ENCODE peak calls at places on chromosomes 3 and 15, in four cellular contexts. J is SW 1271, L is body of pancreas, O is Kasumi-1. W is an unnamed sample.

GRCh38 chr3:126870608-126871210 is 112.2 kb upstream of the PLXNA1 start:
- DNase-seq in O (no peak), J (no peak), L (no peak), W (no peak)

GRCh38 chr3:94159062-94159726 is 96.3 kb downstream of the NSUN3 start:
- DNase-seq in O (no peak), L (peak), J (no peak), W (no peak)

GRCh38 chr3:150870406-150870805 is 34.8 kb downstream of the MINDY4B start:
- DNase-seq in L (no peak), J (no peak), O (no peak), W (no peak)

GRCh38 chr3:54507876-54508460 is 385.6 kb downstream of the CACNA2D3 start:
- DNase-seq in J (no peak), O (no peak), L (no peak), W (no peak)

GRCh38 chr3:94098487-94098886 is 35.6 kb downstream of the NSUN3 start:
- DNase-seq in J (no peak), O (peak), L (no peak), W (peak)

GRCh38 chr15:45863881-45864580 is 229.2 kb downstream of the SQOR start:
- DNase-seq in O (no peak), L (peak), J (no peak), W (no peak)

GRCh38 chr15:74833376-74834107 is 7.1 kb downstream of the CPLX3 start:
- DNase-seq in J (no peak), L (no peak), O (peak), W (peak)

GRCh38 chr3:135147657-135148056 is 352.6 kb downstream of the EPHB1 start:
- DNase-seq in O (no peak), L (no peak), J (no peak), W (no peak)

GRCh38 chr3:5389057-5389456 is 201.6 kb downstream of the EDEM1 start:
- DNase-seq in J (no peak), O (no peak), L (no peak), W (no peak)

GRCh38 chr3:194556086-194557056 is 69.6 kb upstream of the ATP13A3 start:
- DNase-seq in O (no peak), J (no peak), L (no peak), W (peak)

GRCh38 chr15:71098920-71099319 is 16.4 kb upstream of the THSD4 start:
- DNase-seq in O (no peak), L (no peak), J (no peak), W (no peak)

GRCh38 chr3:56826831-56827722 is 25.3 kb upstream of the ARHGEF3 start:
- DNase-seq in O (peak), J (no peak), L (no peak), W (peak)

GRCh38 chr3:59189561-59190338 is 139.9 kb upstream of the CFAP20DC start:
- DNase-seq in L (no peak), J (no peak), O (no peak), W (no peak)

GRCh38 chr3:47605646-47606045 is 27.0 kb upstream of the CSPG5 start:
- DNase-seq in L (no peak), J (no peak), O (no peak), W (no peak)

GRCh38 chr3:107077391-107077790 is 299.8 kb upstream of the CCDC54 start:
- DNase-seq in L (no peak), O (no peak), J (no peak), W (no peak)

GRCh38 chr3:62676686-62677271 is 198.4 kb downstream of the CADPS start:
- DNase-seq in L (peak), J (no peak), O (no peak), W (no peak)

GRCh38 chr3:45261333-45262110 is 35.4 kb upstream of the TMEM158 start:
- DNase-seq in L (no peak), J (no peak), O (no peak), W (no peak)

GRCh38 chr15:68318008-68318835 is 40.7 kb downstream of the FEM1B start:
- DNase-seq in L (peak), O (no peak), J (no peak), W (no peak)

GRCh38 chr3:46564190-46565112 is 1.7 kb downstream of the LRRC2 start:
- DNase-seq in J (no peak), L (no peak), O (no peak), W (no peak)

GRCh38 chr15:70140543-70141375 is 43.0 kb upstream of the TLE3 start:
- DNase-seq in J (no peak), O (peak), L (peak), W (no peak)

GRCh38 chr3:128194843-128195242 is 41.6 kb downstream of the EEFSEC start:
- DNase-seq in L (no peak), O (no peak), J (no peak), W (no peak)

GRCh38 chr3:195385526-195385925 is 57.3 kb downstream of the ACAP2 start:
- DNase-seq in O (no peak), L (no peak), J (peak), W (no peak)

GRCh38 chr3:135848051-135848450 is 117.5 kb upstream of the PPP2R3A start:
- DNase-seq in O (no peak), L (no peak), J (no peak), W (no peak)

GRCh38 chr3:74801924-74802323 is 187.5 kb upstream of the CNTN3 start:
- DNase-seq in O (no peak), J (no peak), L (no peak), W (no peak)

GRCh38 chr15:74428442-74428787 is 5.3 kb downstream of the SEMA7A start:
- DNase-seq in J (no peak), L (no peak), O (no peak), W (peak)

GRCh38 chr15:30670056-30670455 is 44.1 kb downstream of the ARHGAP11B start:
- DNase-seq in L (no peak), O (no peak), J (no peak), W (no peak)

GRCh38 chr3:43814461-43814860 is 123.7 kb downstream of the ABHD5 start:
- DNase-seq in O (no peak), J (no peak), L (no peak), W (no peak)

GRCh38 chr3:78728406-78729145 is 1039.2 kb downstream of the ROBO1 start:
- DNase-seq in O (no peak), L (peak), J (no peak), W (no peak)